ENCODE peak calls at places on chromosome 16, in seven cellular contexts. N is GM23338, R is neural progenitor cell, Z is GM23248, K is endothelial cell of umbilical vein, S is MM.1S, E is mammary epithelial cell. D is an unnamed sample.

GRCh38 chr16:48511071-48511540 is 98.9 kb downstream of the N4BP1 start:
- DNase-seq in N (no peak), R (peak), Z (peak), K (no peak), S (no peak), E (peak), D (no peak)

GRCh38 chr16:57169327-57169726 is 16.5 kb downstream of the PSME3IP1 start:
- DNase-seq in N (no peak), R (peak), Z (no peak), K (no peak), S (no peak), E (no peak), D (no peak)

GRCh38 chr16:3754772-3755171 is 37.4 kb upstream of the TRAP1 start:
- DNase-seq in N (no peak), R (no peak), Z (no peak), K (no peak), S (no peak), E (no peak), D (no peak)

GRCh38 chr16:76970087-76970744 is 220.8 kb upstream of the MON1B start:
- DNase-seq in N (no peak), R (no peak), Z (no peak), K (peak), S (no peak), E (peak), D (no peak)

GRCh38 chr16:12271006-12271405 is 294.5 kb downstream of the SNX29 start:
- DNase-seq in N (peak), R (peak), Z (peak), K (no peak), S (no peak), E (peak), D (no peak)

GRCh38 chr16:72876221-72876620 is 171.7 kb downstream of the ZFHX3 start:
- DNase-seq in N (no peak), R (no peak), Z (no peak), K (peak), S (no peak), E (no peak), D (peak)

GRCh38 chr16:24539850-24540484 is 601 bp downstream of the RBBP6 start:
- DNase-seq in N (peak), R (peak), Z (peak), K (peak), S (peak), E (peak), D (peak)

GRCh38 chr16:56294599-56294998 is 103.3 kb downstream of the GNAO1 start:
- DNase-seq in N (no peak), R (no peak), Z (peak), K (no peak), S (no peak), E (peak), D (no peak)

GRCh38 chr16:86465434-86465833 is 44.9 kb upstream of the FOXF1 start:
- DNase-seq in N (no peak), R (no peak), Z (no peak), K (no peak), S (no peak), E (no peak), D (no peak)

GRCh38 chr16:49351119-49351518 is 22.5 kb upstream of the C16orf78 start:
- DNase-seq in N (peak), R (peak), Z (no peak), K (no peak), S (no peak), E (no peak), D (peak)

GRCh38 chr16:12186774-12187335 is 210.3 kb downstream of the SNX29 start:
- DNase-seq in N (no peak), R (no peak), Z (peak), K (peak), S (no peak), E (peak), D (no peak)

DNA sequence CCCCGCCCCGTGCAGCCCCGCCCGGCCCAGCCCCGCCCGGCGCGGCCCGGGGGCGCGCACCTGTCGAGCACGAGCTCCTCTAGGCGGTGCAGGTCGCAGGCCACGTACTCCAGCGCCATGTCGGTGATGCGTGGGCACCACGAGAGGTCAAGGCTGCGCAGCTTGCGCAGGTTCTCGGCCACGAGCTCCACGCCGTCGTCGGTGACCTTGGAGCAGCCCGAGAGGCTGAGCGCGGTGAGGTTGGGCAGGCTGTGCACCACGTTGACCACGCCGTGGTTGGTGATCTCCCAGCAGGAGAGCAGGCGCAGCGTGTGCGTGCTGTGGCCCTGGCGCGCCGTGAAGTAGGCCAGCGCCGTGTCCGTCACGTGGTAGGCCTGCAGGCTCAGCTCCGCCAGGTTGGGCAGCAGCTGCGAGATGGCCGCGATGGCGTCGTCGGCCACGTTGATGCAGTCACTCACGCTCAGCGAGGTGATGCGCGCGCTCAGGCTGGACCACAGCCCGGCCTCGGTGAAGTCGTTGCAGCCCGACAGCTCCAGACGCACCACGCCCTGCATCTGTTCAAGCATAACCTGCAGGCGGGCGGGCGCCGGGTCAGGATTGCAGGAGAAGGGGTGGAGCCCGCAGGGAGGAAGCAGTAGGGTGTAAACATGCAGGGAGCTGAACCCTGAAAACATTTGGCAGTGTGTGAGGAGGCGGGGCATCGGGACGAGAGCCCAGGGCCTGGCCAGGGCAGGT is 5.3 kb upstream of the WDR24 start:
- DNase-seq in N (peak), R (peak), Z (peak), K (no peak), S (no peak), E (peak), D (no peak)
- TF ChIP-seq EZH2 in N (no peak), R (peak), Z (no peak), K (peak), S (no peak), E (peak), D (no peak)

GRCh38 chr16:88911148-88911945 is 44.9 kb upstream of the PABPN1L start:
- DNase-seq in N (no peak), R (no peak), Z (no peak), K (peak), S (no peak), E (no peak), D (no peak)
- TF ChIP-seq EZH2 in N (no peak), R (no peak), Z (no peak), K (no peak), S (no peak), E (no peak), D (no peak)

GRCh38 chr16:67647681-67648080 is 2.7 kb downstream of the CARMIL2 start:
- DNase-seq in N (no peak), R (no peak), Z (no peak), K (no peak), S (no peak), E (no peak), D (no peak)

GRCh38 chr16:67641779-67642708 is 2.9 kb upstream of the CARMIL2 start:
- DNase-seq in N (no peak), R (no peak), Z (peak), K (peak), S (no peak), E (peak), D (no peak)

GRCh38 chr16:67647111-67647651 is 2.2 kb downstream of the CARMIL2 start:
- DNase-seq in N (peak), R (no peak), Z (no peak), K (no peak), S (no peak), E (peak), D (no peak)

GRCh38 chr16:67645397-67646121 is 615 bp downstream of the CARMIL2 start:
- DNase-seq in N (no peak), R (no peak), Z (no peak), K (no peak), S (no peak), E (no peak), D (peak)

DNA sequence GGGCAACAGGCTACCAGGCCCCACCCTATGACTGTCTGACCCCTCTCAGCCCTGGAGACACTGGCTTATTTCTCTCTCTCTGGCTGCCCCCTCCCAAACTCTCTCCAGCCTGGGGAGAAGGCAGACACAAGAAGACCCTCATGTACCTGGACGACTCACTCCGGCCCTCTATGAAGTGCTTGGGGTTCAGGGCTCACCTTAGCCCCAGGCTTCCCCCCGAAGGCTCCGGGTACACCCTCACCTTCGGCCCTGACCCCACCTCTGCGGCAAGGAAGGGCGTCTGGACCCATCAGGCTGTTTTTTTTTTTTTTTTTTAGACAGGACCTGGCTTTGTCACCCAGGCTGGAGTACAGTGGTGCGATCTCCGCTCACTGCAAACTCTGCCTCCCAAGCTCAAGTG is 906 bp upstream of the CARMIL2 start:
- DNase-seq in N (no peak), R (no peak), Z (no peak), K (no peak), S (no peak), E (no peak), D (no peak)
- TF ChIP-seq EZH2 in N (no peak), R (no peak), Z (no peak), K (no peak), S (no peak), E (no peak), D (no peak)

GRCh38 chr16:971981-972315 is 1.2 kb upstream of the LMF1 start:
- DNase-seq in N (no peak), R (no peak), Z (no peak), K (no peak), S (no peak), E (no peak), D (no peak)

GRCh38 chr16:970379-970765 is 412 bp downstream of the LMF1 start:
- DNase-seq in N (no peak), R (peak), Z (peak), K (no peak), S (no peak), E (no peak), D (no peak)

GRCh38 chr16:971582-971905 is 760 bp upstream of the LMF1 start:
- DNase-seq in N (no peak), R (no peak), Z (no peak), K (no peak), S (no peak), E (no peak), D (no peak)

GRCh38 chr16:969508-970378 is 1.0 kb downstream of the LMF1 start:
- DNase-seq in N (peak), R (no peak), Z (peak), K (peak), S (no peak), E (no peak), D (peak)

DNA sequence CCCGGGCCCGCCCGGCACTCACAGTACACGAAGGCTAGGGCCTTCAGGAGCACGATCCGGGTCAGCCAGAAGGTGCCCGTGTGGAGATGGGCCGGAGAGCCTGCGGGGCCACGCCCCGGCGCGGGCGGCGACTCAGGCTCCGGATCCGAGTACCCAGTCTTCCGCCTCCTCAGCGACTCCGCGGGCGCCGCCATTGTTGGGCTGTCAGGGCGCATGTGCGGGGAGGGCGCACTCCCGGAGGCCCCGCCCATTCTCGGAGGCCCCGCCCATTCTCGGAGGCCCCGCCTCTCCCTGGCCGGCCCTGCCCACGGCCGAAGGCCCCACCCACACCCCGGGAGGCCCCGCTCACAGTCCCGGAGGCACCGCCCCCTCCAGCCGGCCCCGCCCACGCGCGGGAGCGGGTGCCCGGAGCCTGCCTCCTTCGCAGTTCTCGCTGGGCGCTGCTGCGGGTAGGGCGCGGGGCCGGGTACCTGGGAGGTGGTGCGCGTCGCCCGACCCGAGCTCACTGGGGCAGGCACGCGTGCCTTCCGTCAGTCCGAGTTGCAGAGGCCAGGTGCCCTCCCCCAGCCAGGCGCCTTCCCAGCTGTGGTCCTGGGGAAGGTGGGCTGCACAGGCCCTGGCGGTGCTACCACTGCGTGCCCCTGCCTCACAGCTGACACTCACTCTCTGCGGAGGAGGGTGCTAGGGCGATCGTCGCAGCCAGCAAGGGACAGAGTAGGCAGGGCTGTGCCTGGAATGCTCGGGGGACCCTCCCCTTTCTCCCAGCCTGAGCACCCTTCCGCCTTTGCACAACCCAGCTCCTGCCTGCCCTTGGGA is at the start of gene LMF1:
- DNase-seq in N (peak), R (peak), Z (peak), K (peak), S (peak), E (peak), D (peak)
- TF ChIP-seq EZH2 in N (no peak), R (no peak), Z (no peak), K (no peak), S (no peak), E (no peak), D (no peak)

DNA sequence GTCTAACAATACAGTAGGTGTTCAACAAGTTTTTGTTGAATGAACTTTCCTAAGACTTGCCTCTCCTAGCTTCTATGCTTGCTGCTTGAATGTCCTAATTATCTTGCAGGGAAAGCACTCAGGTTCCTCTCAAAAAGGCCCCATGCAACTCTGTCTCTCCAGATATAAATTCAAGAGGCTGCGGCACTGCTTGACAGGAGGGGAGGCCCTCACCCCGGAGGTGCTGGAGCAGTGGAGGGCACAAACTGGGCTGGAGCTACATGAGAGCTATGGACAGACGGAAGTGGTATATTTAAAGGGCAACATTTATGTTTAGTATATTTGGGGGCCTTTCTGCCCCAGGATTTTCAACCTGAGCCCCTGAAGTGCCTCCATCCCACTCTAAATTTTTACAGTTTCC is 14.4 kb downstream of the THUMPD1 start:
- DNase-seq in N (no peak), R (no peak), Z (no peak), K (no peak), S (no peak), E (no peak), D (no peak)
- TF ChIP-seq EZH2 in N (no peak), R (no peak), Z (no peak), K (no peak), S (no peak), E (no peak), D (no peak)